ENCODE peak calls at places on chromosomes 3 and 15, in ten cellular contexts. S is HT1080; O is neuronal stem cell; U is NCI-H446; C is EL; V is NCI-H69; P is activated T-cell treated with anti-CD3 and anti-CD28 coated beads for 48 hours; A is T-helper 2 cell; Q is cardiac fibroblast; M is naive thymus-derived CD4-positive, alpha-beta T cell. W is an unnamed sample.
A peak's percentile ranks its signal among the peaks of the same experiment; 100 is the strongest.

GRCh38 chr3:45968706-45969105 is 25.4 kb downstream of the CXCR6 start:
- DNase-seq in O (no peak), U (no peak), M (no peak), A (no peak), Q (peak; percentile 60), C (peak; percentile 76), V (no peak), P (no peak), S (no peak), W (no peak)

GRCh38 chr3:153572165-153572564 is 410.1 kb downstream of the RAP2B start:
- DNase-seq in Q (no peak), C (no peak), P (no peak), A (no peak), S (no peak), U (no peak), O (no peak), V (no peak), M (no peak), W (no peak)

GRCh38 chr3:131535131-131535530 is 32.4 kb upstream of the MRPL3 start:
- DNase-seq in Q (peak; percentile 37), A (no peak), U (peak; percentile 81), M (no peak), V (no peak), C (peak; percentile 69), P (no peak), S (peak; percentile 39), O (no peak), W (no peak)

GRCh38 chr15:72698938-72699337 is 12.9 kb downstream of the BBS4 start:
- DNase-seq in P (no peak), A (no peak), U (no peak), M (no peak), S (no peak), C (no peak), O (no peak), V (no peak), Q (no peak), W (no peak)

GRCh38 chr15:53962646-53963561 is 15.3 kb upstream of the UNC13C start:
- DNase-seq in U (peak; percentile 57), C (no peak), M (no peak), A (peak; percentile 10), S (peak; percentile 18), O (peak; percentile 30), P (no peak), V (peak; percentile 74), Q (peak; percentile 6), W (no peak)

GRCh38 chr3:137509354-137510045 is 254.6 kb upstream of the SOX14 start:
- DNase-seq in C (no peak), Q (no peak), O (peak; percentile 45), M (no peak), P (no peak), S (no peak), U (no peak), V (peak; percentile 31), A (no peak), W (no peak)

GRCh38 chr3:39000008-39000450 is 51.7 kb downstream of the SCN11A start:
- DNase-seq in A (peak; percentile 58), P (no peak), C (peak; percentile 58), O (peak; percentile 39), V (peak; percentile 63), Q (peak; percentile 63), U (peak; percentile 57), M (no peak), S (peak; percentile 61), W (no peak)

GRCh38 chr3:181455276-181455675 is 256.4 kb upstream of the SOX2 start:
- DNase-seq in Q (no peak), V (no peak), P (no peak), A (no peak), M (no peak), U (no peak), S (no peak), C (no peak), O (no peak), W (no peak)

GRCh38 chr15:52208306-52208946 is 17.2 kb upstream of the GNB5 start:
- DNase-seq in C (peak; percentile 76), Q (peak; percentile 75), M (peak; percentile 69), U (peak; percentile 58), P (peak; percentile 66), V (peak; percentile 82), A (peak; percentile 81), S (peak; percentile 83), O (peak; percentile 67), W (peak; percentile 61)

GRCh38 chr15:31235298-31236183 is 91.1 kb upstream of the KLF13 start:
- DNase-seq in Q (peak; percentile 78), V (peak; percentile 98), C (no peak), S (no peak), O (no peak), U (peak; percentile 55), A (no peak), M (no peak), P (no peak), W (peak; percentile 69)

GRCh38 chr3:59438492-59438891 is 388.7 kb upstream of the CFAP20DC start:
- DNase-seq in M (no peak), P (no peak), C (no peak), A (no peak), V (no peak), O (no peak), Q (no peak), S (no peak), U (no peak), W (no peak)

GRCh38 chr15:40445411-40446055 is 4.8 kb downstream of the BAHD1 start:
- DNase-seq in U (no peak), A (no peak), Q (peak; percentile 26), O (no peak), V (no peak), C (peak; percentile 51), S (peak; percentile 55), P (no peak), M (no peak), W (no peak)

GRCh38 chr3:3309836-3310235 is 130.3 kb upstream of the CRBN start:
- DNase-seq in S (no peak), U (no peak), A (no peak), O (peak; percentile 33), M (no peak), P (no peak), C (no peak), V (no peak), Q (no peak), W (no peak)

GRCh38 chr15:64348455-64348854 is 7.5 kb downstream of the CSNK1G1 start:
- DNase-seq in Q (no peak), V (peak; percentile 50), S (no peak), A (no peak), U (no peak), M (no peak), O (no peak), P (no peak), C (peak; percentile 63), W (no peak)